ENCODE peak calls at places on chromosomes 6 and 20, in eight cellular contexts. One of them, this sample, is unnamed.
A peak's percentile ranks its signal among the peaks of the same experiment; 100 is the strongest.

GRCh38 chr6:109456710-109457595 is 1.4 kb upstream of the MICAL1 start:
- DNase-seq in AG10803: peak; percentile 87
- DNase-seq in lower lobe of right lung: peak; percentile 69
- DNase-seq in cardiac fibroblast: peak; percentile 69
- DNase-seq in sigmoid colon: peak; percentile 82
- DNase-seq in psoas muscle: peak; percentile 86
- DNase-seq in foreskin fibroblast: peak; percentile 84
- DNase-seq in HFFc6: peak; percentile 80
- DNase-seq in this sample: peak; percentile 75

GRCh38 chr6:53317861-53318260 is 30.9 kb downstream of the ELOVL5 start:
- DNase-seq in AG10803: no peak
- DNase-seq in lower lobe of right lung: no peak
- DNase-seq in cardiac fibroblast: no peak
- DNase-seq in sigmoid colon: no peak
- DNase-seq in psoas muscle: no peak
- DNase-seq in foreskin fibroblast: no peak
- DNase-seq in HFFc6: no peak
- DNase-seq in this sample: no peak

GRCh38 chr6:35876902-35877301 is 44.0 kb downstream of the SRPK1 start:
- DNase-seq in AG10803: no peak
- DNase-seq in lower lobe of right lung: no peak
- DNase-seq in cardiac fibroblast: peak; percentile 22
- DNase-seq in sigmoid colon: no peak
- DNase-seq in psoas muscle: no peak
- DNase-seq in foreskin fibroblast: no peak
- DNase-seq in HFFc6: no peak
- DNase-seq in this sample: no peak

GRCh38 chr6:37182736-37183590 is 13.0 kb downstream of the PIM1 start:
- DNase-seq in AG10803: no peak
- DNase-seq in lower lobe of right lung: peak; percentile 73
- DNase-seq in cardiac fibroblast: no peak
- DNase-seq in sigmoid colon: no peak
- DNase-seq in psoas muscle: no peak
- DNase-seq in foreskin fibroblast: no peak
- DNase-seq in HFFc6: no peak
- DNase-seq in this sample: no peak

GRCh38 chr20:34579191-34579661 is 20.7 kb downstream of the MAP1LC3A start:
- DNase-seq in AG10803: peak; percentile 78
- DNase-seq in lower lobe of right lung: no peak
- DNase-seq in cardiac fibroblast: peak; percentile 90
- DNase-seq in sigmoid colon: no peak
- DNase-seq in psoas muscle: peak; percentile 82
- DNase-seq in foreskin fibroblast: peak; percentile 71
- DNase-seq in HFFc6: peak; percentile 75
- DNase-seq in this sample: peak; percentile 85

GRCh38 chr6:3151705-3152104 is 5.6 kb downstream of the TUBB2A start:
- DNase-seq in AG10803: no peak
- DNase-seq in lower lobe of right lung: no peak
- DNase-seq in cardiac fibroblast: no peak
- DNase-seq in sigmoid colon: no peak
- DNase-seq in psoas muscle: no peak
- DNase-seq in foreskin fibroblast: no peak
- DNase-seq in HFFc6: no peak
- DNase-seq in this sample: no peak

GRCh38 chr20:17571153-17571527 is 1.3 kb downstream of the DSTN start:
- DNase-seq in AG10803: peak; percentile 26
- DNase-seq in lower lobe of right lung: no peak
- DNase-seq in cardiac fibroblast: no peak
- DNase-seq in sigmoid colon: no peak
- DNase-seq in psoas muscle: no peak
- DNase-seq in foreskin fibroblast: no peak
- DNase-seq in HFFc6: no peak
- DNase-seq in this sample: no peak

GRCh38 chr6:11194399-11195274 is 37.8 kb downstream of the NEDD9 start:
- DNase-seq in AG10803: peak; percentile 68
- DNase-seq in lower lobe of right lung: no peak
- DNase-seq in cardiac fibroblast: peak; percentile 93
- DNase-seq in sigmoid colon: no peak
- DNase-seq in psoas muscle: no peak
- DNase-seq in foreskin fibroblast: no peak
- DNase-seq in HFFc6: peak; percentile 41
- DNase-seq in this sample: no peak

GRCh38 chr20:62641749-62642665 is at the start of gene SLCO4A1:
- DNase-seq in AG10803: no peak
- DNase-seq in lower lobe of right lung: peak; percentile 75
- DNase-seq in cardiac fibroblast: peak; percentile 23
- DNase-seq in sigmoid colon: peak; percentile 84
- DNase-seq in psoas muscle: peak; percentile 89
- DNase-seq in foreskin fibroblast: peak; percentile 69
- DNase-seq in HFFc6: peak; percentile 25
- DNase-seq in this sample: peak; percentile 91

GRCh38 chr6:116060572-116061283 is at the start of gene FRK:
- DNase-seq in AG10803: peak; percentile 49
- DNase-seq in lower lobe of right lung: no peak
- DNase-seq in cardiac fibroblast: peak; percentile 59
- DNase-seq in sigmoid colon: no peak
- DNase-seq in psoas muscle: no peak
- DNase-seq in foreskin fibroblast: no peak
- DNase-seq in HFFc6: peak; percentile 11
- DNase-seq in this sample: peak; percentile 80

GRCh38 chr6:52537001-52537753 is 39.7 kb downstream of the TRAM2 start:
- DNase-seq in AG10803: no peak
- DNase-seq in lower lobe of right lung: no peak
- DNase-seq in cardiac fibroblast: peak; percentile 75
- DNase-seq in sigmoid colon: no peak
- DNase-seq in psoas muscle: no peak
- DNase-seq in foreskin fibroblast: no peak
- DNase-seq in HFFc6: no peak
- DNase-seq in this sample: no peak

GRCh38 chr6:42394881-42395620 is 56.7 kb downstream of the TRERF1 start:
- DNase-seq in AG10803: no peak
- DNase-seq in lower lobe of right lung: no peak
- DNase-seq in cardiac fibroblast: no peak
- DNase-seq in sigmoid colon: no peak
- DNase-seq in psoas muscle: no peak
- DNase-seq in foreskin fibroblast: no peak
- DNase-seq in HFFc6: no peak
- DNase-seq in this sample: no peak

GRCh38 chr20:23668477-23668951 is 20.3 kb downstream of the CST4 start:
- DNase-seq in AG10803: peak; percentile 39
- DNase-seq in lower lobe of right lung: no peak
- DNase-seq in cardiac fibroblast: peak; percentile 74
- DNase-seq in sigmoid colon: peak; percentile 74
- DNase-seq in psoas muscle: no peak
- DNase-seq in foreskin fibroblast: no peak
- DNase-seq in HFFc6: peak; percentile 49
- DNase-seq in this sample: peak; percentile 61

GRCh38 chr6:157982297-157982579 is 575 bp downstream of the SYNJ2 start:
- DNase-seq in AG10803: peak; percentile 25
- DNase-seq in lower lobe of right lung: no peak
- DNase-seq in cardiac fibroblast: peak; percentile 46
- DNase-seq in sigmoid colon: peak; percentile 73
- DNase-seq in psoas muscle: no peak
- DNase-seq in foreskin fibroblast: no peak
- DNase-seq in HFFc6: no peak
- DNase-seq in this sample: peak; percentile 74

GRCh38 chr6:5025911-5026819 is 22.3 kb upstream of the RPP40 start:
- DNase-seq in AG10803: peak; percentile 41
- DNase-seq in lower lobe of right lung: peak; percentile 62
- DNase-seq in cardiac fibroblast: peak; percentile 35
- DNase-seq in sigmoid colon: peak; percentile 91
- DNase-seq in psoas muscle: peak; percentile 67
- DNase-seq in foreskin fibroblast: no peak
- DNase-seq in HFFc6: peak; percentile 11
- DNase-seq in this sample: peak; percentile 64

GRCh38 chr6:151242420-151242841 is 2.7 kb downstream of the AKAP12 start:
- DNase-seq in AG10803: no peak
- DNase-seq in lower lobe of right lung: no peak
- DNase-seq in cardiac fibroblast: peak; percentile 40
- DNase-seq in sigmoid colon: peak; percentile 75
- DNase-seq in psoas muscle: no peak
- DNase-seq in foreskin fibroblast: no peak
- DNase-seq in HFFc6: no peak
- DNase-seq in this sample: no peak

GRCh38 chr6:128739112-128739511 is 143.8 kb upstream of the LAMA2 start:
- DNase-seq in AG10803: no peak
- DNase-seq in lower lobe of right lung: no peak
- DNase-seq in cardiac fibroblast: no peak
- DNase-seq in sigmoid colon: no peak
- DNase-seq in psoas muscle: no peak
- DNase-seq in foreskin fibroblast: no peak
- DNase-seq in HFFc6: no peak
- DNase-seq in this sample: no peak

GRCh38 chr6:17167327-17167979 is 65.6 kb downstream of the STMND1 start:
- DNase-seq in AG10803: peak; percentile 64
- DNase-seq in lower lobe of right lung: peak; percentile 47
- DNase-seq in cardiac fibroblast: peak; percentile 38
- DNase-seq in sigmoid colon: no peak
- DNase-seq in psoas muscle: peak; percentile 63
- DNase-seq in foreskin fibroblast: peak; percentile 16
- DNase-seq in HFFc6: peak; percentile 43
- DNase-seq in this sample: peak; percentile 64

GRCh38 chr6:99816795-99817194 is 177.2 kb downstream of the MCHR2 start:
- DNase-seq in AG10803: no peak
- DNase-seq in lower lobe of right lung: no peak
- DNase-seq in cardiac fibroblast: no peak
- DNase-seq in sigmoid colon: no peak
- DNase-seq in psoas muscle: no peak
- DNase-seq in foreskin fibroblast: no peak
- DNase-seq in HFFc6: no peak
- DNase-seq in this sample: no peak

GRCh38 chr20:51767867-51768758 is at the start of gene ATP9A:
- DNase-seq in AG10803: peak; percentile 35
- DNase-seq in lower lobe of right lung: no peak
- DNase-seq in cardiac fibroblast: peak; percentile 19
- DNase-seq in sigmoid colon: peak; percentile 69
- DNase-seq in psoas muscle: peak; percentile 51
- DNase-seq in foreskin fibroblast: no peak
- DNase-seq in HFFc6: no peak
- DNase-seq in this sample: peak; percentile 67

GRCh38 chr20:59752704-59753460 is 148.5 kb downstream of the PHACTR3 start:
- DNase-seq in AG10803: peak; percentile 40
- DNase-seq in lower lobe of right lung: no peak
- DNase-seq in cardiac fibroblast: no peak
- DNase-seq in sigmoid colon: no peak
- DNase-seq in psoas muscle: no peak
- DNase-seq in foreskin fibroblast: no peak
- DNase-seq in HFFc6: no peak
- DNase-seq in this sample: no peak

GRCh38 chr6:34248727-34249468 is at the start of gene SMIM29:
- DNase-seq in AG10803: peak; percentile 91
- DNase-seq in lower lobe of right lung: peak; percentile 98
- DNase-seq in cardiac fibroblast: peak; percentile 95
- DNase-seq in sigmoid colon: peak; percentile 99
- DNase-seq in psoas muscle: peak; percentile 99
- DNase-seq in foreskin fibroblast: peak; percentile 95
- DNase-seq in HFFc6: peak; percentile 92
- DNase-seq in this sample: peak; percentile 98
- TF ChIP-seq CTCF in AG10803: peak; percentile 67
- TF ChIP-seq CTCF in lower lobe of right lung: peak; percentile 91
- TF ChIP-seq CTCF in cardiac fibroblast: peak; percentile 51
- TF ChIP-seq CTCF in sigmoid colon: peak; percentile 73
- TF ChIP-seq CTCF in psoas muscle: peak; percentile 92
- TF ChIP-seq CTCF in foreskin fibroblast: peak; percentile 80
- TF ChIP-seq CTCF in HFFc6: peak; percentile 94
- TF ChIP-seq CTCF in this sample: peak; percentile 94

DNA sequence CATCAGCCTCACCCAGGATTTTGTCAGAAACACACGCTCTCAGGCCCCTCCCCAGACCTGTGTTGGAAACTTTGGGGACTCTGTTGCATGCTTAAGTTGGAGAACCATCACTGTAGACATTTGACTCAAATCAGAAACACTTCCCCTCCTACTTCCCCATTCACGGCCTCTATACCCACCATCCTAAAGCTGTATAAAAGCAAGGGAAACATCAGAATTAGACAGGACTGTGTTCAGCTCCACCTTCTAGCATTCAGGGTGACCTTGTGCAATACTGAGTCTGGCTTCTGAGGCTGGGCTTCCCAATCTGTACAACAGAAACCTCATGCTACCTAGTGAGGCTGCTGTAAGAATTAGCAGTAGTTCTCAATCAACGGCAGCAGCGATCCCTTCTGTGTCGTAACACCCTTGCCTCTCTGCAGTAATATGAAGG is 252.3 kb downstream of the LY86 start:
- DNase-seq in AG10803: no peak
- DNase-seq in lower lobe of right lung: no peak
- DNase-seq in cardiac fibroblast: no peak
- DNase-seq in sigmoid colon: no peak
- DNase-seq in psoas muscle: no peak
- DNase-seq in foreskin fibroblast: no peak
- DNase-seq in HFFc6: no peak
- DNase-seq in this sample: no peak
- TF ChIP-seq CTCF in AG10803: no peak
- TF ChIP-seq CTCF in lower lobe of right lung: no peak
- TF ChIP-seq CTCF in cardiac fibroblast: no peak
- TF ChIP-seq CTCF in sigmoid colon: no peak
- TF ChIP-seq CTCF in psoas muscle: no peak
- TF ChIP-seq CTCF in foreskin fibroblast: no peak
- TF ChIP-seq CTCF in HFFc6: no peak
- TF ChIP-seq CTCF in this sample: no peak

GRCh38 chr6:12289655-12290489 is at the start of gene EDN1:
- DNase-seq in AG10803: peak; percentile 78
- DNase-seq in lower lobe of right lung: peak; percentile 89
- DNase-seq in cardiac fibroblast: peak; percentile 90
- DNase-seq in sigmoid colon: peak; percentile 85
- DNase-seq in psoas muscle: peak; percentile 72
- DNase-seq in foreskin fibroblast: peak; percentile 82
- DNase-seq in HFFc6: peak; percentile 88
- DNase-seq in this sample: peak; percentile 85
- TF ChIP-seq CTCF in AG10803: peak; percentile 60
- TF ChIP-seq CTCF in lower lobe of right lung: peak; percentile 67
- TF ChIP-seq CTCF in cardiac fibroblast: peak; percentile 59
- TF ChIP-seq CTCF in sigmoid colon: peak; percentile 70
- TF ChIP-seq CTCF in psoas muscle: peak; percentile 34
- TF ChIP-seq CTCF in foreskin fibroblast: peak; percentile 61
- TF ChIP-seq CTCF in HFFc6: peak; percentile 72
- TF ChIP-seq CTCF in this sample: peak; percentile 46

DNA sequence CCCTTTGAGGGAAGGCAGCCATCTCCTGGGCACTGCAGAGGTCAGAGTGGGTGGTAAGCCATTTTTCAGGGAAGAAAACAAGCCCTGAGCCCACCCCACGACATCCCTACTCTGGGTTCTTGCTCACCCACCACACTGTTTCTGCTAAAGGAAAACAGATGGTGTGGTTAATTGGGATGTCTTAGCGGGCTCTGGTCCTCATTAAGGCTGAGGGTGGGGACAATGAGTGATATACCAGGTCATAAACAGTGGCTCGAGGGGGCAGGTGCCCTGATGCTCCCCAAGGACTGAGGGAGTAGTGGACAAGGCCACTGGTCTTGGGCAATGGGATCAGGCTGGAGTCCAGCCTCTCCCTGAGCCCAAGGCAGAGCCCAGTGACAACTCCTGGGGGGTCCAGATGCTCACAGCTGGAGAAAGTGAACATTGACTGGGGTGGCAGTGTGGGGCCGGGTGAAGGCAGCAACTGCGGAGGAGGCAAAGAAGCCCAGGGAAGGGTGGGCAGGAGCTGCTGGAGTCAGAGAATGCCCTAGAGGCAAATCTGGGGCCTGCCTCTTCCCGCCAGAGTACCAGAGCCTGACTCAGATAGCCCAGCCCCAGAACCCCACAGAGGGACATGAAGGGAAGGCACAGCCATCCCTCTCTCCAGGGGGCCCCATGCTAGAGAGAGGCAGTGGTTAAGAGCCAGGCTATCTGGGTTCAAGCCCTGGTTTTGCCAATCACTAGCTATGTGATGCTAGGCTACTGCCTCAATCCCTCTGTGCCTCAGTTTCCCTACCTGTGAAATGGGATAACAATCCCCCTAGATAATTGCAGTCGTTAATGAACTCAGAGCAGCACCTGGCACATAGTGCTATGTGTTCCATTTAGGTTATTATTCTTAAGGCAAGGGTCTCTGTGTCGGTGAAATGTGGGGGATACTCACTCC is 72.4 kb downstream of the MRPL14 start:
- DNase-seq in AG10803: peak; percentile 89
- DNase-seq in lower lobe of right lung: no peak
- DNase-seq in cardiac fibroblast: peak; percentile 40
- DNase-seq in sigmoid colon: no peak
- DNase-seq in psoas muscle: peak; percentile 42
- DNase-seq in foreskin fibroblast: peak; percentile 97
- DNase-seq in HFFc6: peak; percentile 84
- DNase-seq in this sample: peak; percentile 50
- TF ChIP-seq CTCF in AG10803: peak; percentile 9
- TF ChIP-seq CTCF in lower lobe of right lung: no peak
- TF ChIP-seq CTCF in cardiac fibroblast: no peak
- TF ChIP-seq CTCF in sigmoid colon: no peak
- TF ChIP-seq CTCF in psoas muscle: no peak
- TF ChIP-seq CTCF in foreskin fibroblast: no peak
- TF ChIP-seq CTCF in HFFc6: no peak
- TF ChIP-seq CTCF in this sample: no peak

This sample was measured in mucosa of descending colon.